ENCODE peak calls at places on chromosome 4, in ten cellular contexts. N, F, G, B, W, P, A, T, S and Y are unnamed samples.

GRCh38 chr4:25361253-25361652 is 15.8 kb upstream of the ANAPC4 start:
- DNase-seq in G (no peak), F (no peak), A (no peak), W (no peak), B (no peak), N (no peak), S (no peak), T (no peak), P (no peak), Y (no peak)

GRCh38 chr4:66927937-66928336 is 617.4 kb downstream of the CENPC start:
- DNase-seq in W (no peak), B (no peak), N (no peak), S (no peak), P (no peak), F (no peak), G (no peak), T (no peak), A (peak), Y (no peak)

GRCh38 chr4:84971319-84971932 is 4.9 kb upstream of the WDFY3 start:
- DNase-seq in N (no peak), S (no peak), P (peak), F (peak), T (peak), A (peak), G (peak), B (peak), W (peak), Y (peak)

GRCh38 chr4:150117629-150118028 is 39.4 kb downstream of the DCLK2 start:
- DNase-seq in A (no peak), W (no peak), T (no peak), S (no peak), G (no peak), P (no peak), F (no peak), B (no peak), N (no peak), Y (no peak)

GRCh38 chr4:24551492-24552330 is 32.6 kb downstream of the DHX15 start:
- DNase-seq in G (no peak), W (peak), B (no peak), T (no peak), P (no peak), F (no peak), S (no peak), N (no peak), A (no peak), Y (no peak)

GRCh38 chr4:72451349-72451748 is 117.7 kb downstream of the ADAMTS3 start:
- DNase-seq in G (no peak), F (no peak), P (no peak), W (no peak), T (no peak), A (no peak), N (no peak), B (no peak), S (no peak), Y (no peak)

GRCh38 chr4:81471361-81472248 is at the start of gene RASGEF1B:
- DNase-seq in N (peak), W (peak), S (no peak), G (peak), T (peak), B (peak), F (peak), P (peak), A (peak), Y (peak)

GRCh38 chr4:120452006-120452405 is 385.4 kb upstream of the MAD2L1 start:
- DNase-seq in W (no peak), P (no peak), T (peak), N (no peak), G (no peak), A (no peak), F (no peak), B (no peak), S (no peak), Y (no peak)

GRCh38 chr4:48370260-48371134 is 29.2 kb downstream of the SLAIN2 start:
- DNase-seq in F (no peak), N (no peak), B (no peak), A (peak), W (no peak), T (no peak), P (no peak), G (no peak), S (no peak), Y (no peak)

GRCh38 chr4:139844057-139844456 is 178.4 kb downstream of the MGST2 start:
- DNase-seq in A (no peak), N (no peak), T (no peak), W (no peak), G (no peak), P (no peak), B (no peak), F (no peak), S (no peak), Y (no peak)

GRCh38 chr4:55920571-55920970 is 28.2 kb upstream of the CEP135 start:
- DNase-seq in W (no peak), G (no peak), T (no peak), B (peak), N (no peak), S (no peak), A (no peak), F (no peak), P (no peak), Y (no peak)

GRCh38 chr4:1593038-1593417 is 91.1 kb downstream of the FAM53A start:
- DNase-seq in S (no peak), N (no peak), A (no peak), F (no peak), B (no peak), W (no peak), P (no peak), G (no peak), T (no peak), Y (no peak)

GRCh38 chr4:75633846-75634245 is 3.5 kb upstream of the CDKL2 start:
- DNase-seq in W (no peak), B (peak), G (no peak), S (no peak), N (no peak), F (no peak), A (no peak), T (no peak), P (no peak), Y (no peak)

GRCh38 chr4:89765966-89766365 is 71.0 kb downstream of the SNCA start:
- DNase-seq in N (no peak), W (peak), F (no peak), P (no peak), T (peak), B (peak), G (no peak), S (no peak), A (no peak), Y (no peak)

GRCh38 chr4:183182873-183183725 is 84.0 kb downstream of the WWC2 start:
- DNase-seq in A (peak), T (peak), N (no peak), P (peak), G (peak), F (peak), S (no peak), W (no peak), B (peak), Y (no peak)

GRCh38 chr4:42397635-42398447 is 553 bp downstream of the SHISA3 start:
- DNase-seq in N (no peak), A (peak), B (peak), W (no peak), S (no peak), P (peak), G (no peak), F (no peak), T (no peak), Y (no peak)

GRCh38 chr4:7939377-7940108 is at the start of gene AFAP1:
- DNase-seq in T (peak), G (peak), W (peak), A (peak), N (peak), F (peak), S (peak), B (peak), P (peak), Y (peak)

GRCh38 chr4:87270825-87271224 is 50.4 kb upstream of the KLHL8 start:
- DNase-seq in G (no peak), F (no peak), N (no peak), P (no peak), S (no peak), B (no peak), W (no peak), T (no peak), A (no peak), Y (no peak)

GRCh38 chr4:63232058-63232457 is 1177.2 kb downstream of the TECRL start:
- DNase-seq in F (no peak), W (no peak), P (no peak), T (no peak), B (no peak), A (no peak), S (no peak), G (no peak), N (no peak), Y (no peak)

GRCh38 chr4:5526070-5526831 is 182.1 kb downstream of the EVC2 start:
- DNase-seq in W (no peak), S (no peak), A (no peak), F (no peak), P (no peak), G (no peak), B (no peak), N (no peak), T (no peak), Y (no peak)

GRCh38 chr4:32161382-32161781 is 1441.2 kb downstream of the PCDH7 start:
- DNase-seq in S (no peak), N (no peak), G (no peak), T (no peak), F (no peak), A (no peak), W (no peak), P (peak), B (peak), Y (no peak)

GRCh38 chr4:138448169-138448568 is 206.0 kb upstream of the SLC7A11 start:
- DNase-seq in T (no peak), N (no peak), W (no peak), A (no peak), G (no peak), B (no peak), P (no peak), F (no peak), S (no peak), Y (no peak)

GRCh38 chr4:6857009-6857882 is 52.4 kb upstream of the TBC1D14 start:
- DNase-seq in G (no peak), N (no peak), B (no peak), W (peak), T (no peak), A (no peak), F (no peak), P (no peak), S (no peak), Y (no peak)

GRCh38 chr4:20681263-20681662 is 19.0 kb upstream of the PACRGL start:
- DNase-seq in F (no peak), B (no peak), N (no peak), G (no peak), P (no peak), W (no peak), A (no peak), T (no peak), S (no peak), Y (no peak)

GRCh38 chr4:52894408-52894807 is 32.3 kb downstream of the RASL11B start:
- DNase-seq in T (peak), A (no peak), P (no peak), F (no peak), N (no peak), B (no peak), G (no peak), W (no peak), S (no peak), Y (no peak)

GRCh38 chr4:106255195-106255594 is 60.8 kb downstream of the TBCK start:
- DNase-seq in N (no peak), P (no peak), G (no peak), A (no peak), S (no peak), F (no peak), T (no peak), W (no peak), B (no peak), Y (no peak)

GRCh38 chr4:95572304-95572991 is 23.7 kb upstream of the UNC5C start:
- DNase-seq in W (no peak), T (no peak), G (no peak), P (peak), F (no peak), B (peak), S (no peak), N (no peak), A (no peak), Y (no peak)

GRCh38 chr4:123327346-123327745 is 69.2 kb upstream of the SPRY1 start:
- DNase-seq in S (no peak), F (no peak), G (no peak), B (no peak), A (no peak), T (no peak), P (no peak), N (no peak), W (no peak), Y (no peak)

GRCh38 chr4:183136880-183137279 is 37.8 kb downstream of the WWC2 start:
- DNase-seq in B (peak), A (no peak), S (no peak), F (no peak), W (no peak), G (no peak), N (no peak), P (peak), T (no peak), Y (no peak)

GRCh38 chr4:70183168-70183939 is 12.2 kb upstream of the ODAM start:
- DNase-seq in F (peak), A (no peak), T (peak), P (peak), W (peak), N (no peak), G (peak), S (peak), B (peak), Y (no peak)

GRCh38 chr4:140344621-140345020 is 28.8 kb upstream of the SCOC start:
- DNase-seq in F (no peak), A (no peak), W (no peak), N (no peak), P (no peak), T (no peak), B (peak), S (no peak), G (no peak), Y (no peak)

GRCh38 chr4:70577220-70577927 is 14.7 kb upstream of the AMBN start:
- DNase-seq in S (no peak), P (peak), G (no peak), A (no peak), T (no peak), W (no peak), N (no peak), B (no peak), F (no peak), Y (no peak)